ENCODE peak calls at places on chromosomes 5 and 9, in five cellular contexts. L, F, H, Y and K are unnamed samples.

GRCh38 chr5:143248822-143249579 is 154.5 kb downstream of the NR3C1 start:
- DNase-seq in H (no peak), L (no peak), Y (no peak), F (peak; percentile 88), K (no peak)

GRCh38 chr9:128764361-128764760 is 7.4 kb downstream of the ZER1 start:
- DNase-seq in Y (no peak), F (no peak), L (no peak), H (no peak), K (no peak)

GRCh38 chr9:36940881-36941280 is 93.2 kb downstream of the PAX5 start:
- DNase-seq in Y (no peak), H (no peak), F (no peak), L (no peak), K (no peak)

GRCh38 chr9:120099064-120099463 is 480.9 kb downstream of the CDK5RAP2 start:
- DNase-seq in Y (no peak), L (no peak), F (no peak), H (no peak), K (no peak)

GRCh38 chr5:138914338-138914737 is 39.2 kb upstream of the LRRTM2 start:
- DNase-seq in F (no peak), L (no peak), Y (no peak), H (no peak), K (no peak)

GRCh38 chr9:135138078-135138855 is 50.8 kb downstream of the OLFM1 start:
- DNase-seq in H (no peak), L (no peak), Y (no peak), F (no peak), K (no peak)

GRCh38 chr5:171649002-171649401 is 136.6 kb upstream of the SMIM23 start:
- DNase-seq in F (no peak), L (no peak), H (no peak), Y (no peak), K (no peak)

GRCh38 chr5:114360816-114361723 is 800 bp upstream of the KCNN2 start:
- DNase-seq in L (peak; percentile 48), H (no peak), Y (no peak), F (peak; percentile 45), K (no peak)

GRCh38 chr5:74521401-74521800 is 119.1 kb downstream of the ENC1 start:
- DNase-seq in H (no peak), Y (no peak), L (no peak), F (no peak), K (no peak)

GRCh38 chr9:31335529-31336234 is 1048.8 kb upstream of the ACO1 start:
- DNase-seq in F (no peak), Y (no peak), L (no peak), H (no peak), K (no peak)

GRCh38 chr9:133742849-133743444 is 4.8 kb upstream of the SARDH start:
- DNase-seq in H (peak; percentile 95), F (peak; percentile 64), Y (peak; percentile 60), L (peak; percentile 65), K (peak; percentile 56)

GRCh38 chr9:2209400-2209799 is 194.3 kb downstream of the SMARCA2 start:
- DNase-seq in F (no peak), L (no peak), Y (no peak), H (no peak), K (no peak)

GRCh38 chr9:91348191-91348790 is 13.4 kb downstream of the AUH start:
- DNase-seq in L (no peak), F (no peak), Y (no peak), H (no peak), K (no peak)

GRCh38 chr9:90925581-90926257 is 124.1 kb downstream of the SYK start:
- DNase-seq in L (no peak), F (peak; percentile 71), H (no peak), Y (peak; percentile 76), K (no peak)

GRCh38 chr9:77616191-77616590 is 31.9 kb downstream of the GNA14 start:
- DNase-seq in L (no peak), F (no peak), Y (no peak), H (no peak), K (peak; percentile 41)

GRCh38 chr5:176817369-176817841 is 7.0 kb downstream of the UNC5A start:
- DNase-seq in L (peak; percentile 76), Y (no peak), F (no peak), H (no peak), K (no peak)

GRCh38 chr9:2859776-2860379 is 16.0 kb upstream of the PUM3 start:
- DNase-seq in F (peak; percentile 62), Y (peak; percentile 34), L (peak; percentile 80), H (peak; percentile 9), K (peak; percentile 23)

GRCh38 chr9:69653261-69653660 is 18.9 kb downstream of the APBA1 start:
- DNase-seq in F (no peak), Y (no peak), L (no peak), H (no peak), K (no peak)

GRCh38 chr5:36724429-36725332 is 118.3 kb downstream of the SLC1A3 start:
- DNase-seq in L (no peak), Y (no peak), F (no peak), H (no peak), K (no peak)